ENCODE peak calls at places on chromosomes 16 and 17, in nine cellular contexts. S is gastrocnemius medialis, X is esophagus squamous epithelium, N is GM12878, K is transverse colon, J is endothelial cell of umbilical vein, H is heart left ventricle, F is body of pancreas, Y is stomach. M is an unnamed sample. For H3K36me3 and H3K4me1, the result is how much of the 10 kb centered on the place peaks cover.

GRCh38 chr16:2038359-2039285 is 9.0 kb downstream of the NTHL1 start:
- DNase-seq in Y (no peak), F (no peak), S (no peak), J (no peak), X (no peak), H (peak), N (no peak), K (no peak), M (peak)

GRCh38 chr17:61490540-61490975 is 38.3 kb downstream of the TBX4 start:
- DNase-seq in S (no peak), X (no peak), K (no peak), H (no peak), F (no peak), N (no peak), J (no peak), Y (peak), M (peak)

GRCh38 chr16:85563515-85564276 is 49.4 kb upstream of the GSE1 start:
- DNase-seq in S (no peak), X (no peak), N (no peak), Y (peak), F (peak), K (peak), H (peak), J (peak), M (peak)

GRCh38 chr17:29653995-29654714 is 31.4 kb upstream of the CORO6 start:
- DNase-seq in F (no peak), N (no peak), X (no peak), S (no peak), H (no peak), K (no peak), Y (no peak), J (no peak), M (no peak)

GRCh38 chr17:66567234-66568170 is 265.1 kb downstream of the PRKCA start:
- DNase-seq in K (peak), N (peak), H (peak), S (peak), J (peak), Y (peak), X (no peak), F (peak), M (peak)

GRCh38 chr17:67487506-67487905 is 110.4 kb downstream of the PITPNC1 start:
- DNase-seq in Y (no peak), S (no peak), H (no peak), X (no peak), F (no peak), K (no peak), N (no peak), J (no peak), M (no peak)

GRCh38 chr17:55549140-55549539 is 37.9 kb upstream of the SMIM36 start:
- DNase-seq in X (no peak), N (no peak), Y (no peak), J (no peak), S (no peak), K (no peak), F (no peak), H (no peak), M (no peak)

GRCh38 chr16:15966420-15967222 is 17.2 kb downstream of the ABCC1 start:
- DNase-seq in H (no peak), S (peak), N (no peak), K (no peak), X (no peak), J (peak), F (no peak), Y (no peak), M (no peak)

GRCh38 chr16:59698341-59698979 is 964.3 kb upstream of the GOT2 start:
- DNase-seq in S (no peak), J (peak), F (no peak), Y (no peak), K (no peak), N (no peak), X (no peak), H (no peak), M (no peak)

GRCh38 chr16:29779474-29779873 is 1.4 kb downstream of the ZG16 start:
- DNase-seq in N (no peak), J (no peak), Y (no peak), F (no peak), X (no peak), S (no peak), H (no peak), K (no peak), M (no peak)

GRCh38 chr17:1331708-1332107 is 52.2 kb downstream of the TRARG1 start:
- DNase-seq in K (no peak), H (peak), N (no peak), S (no peak), F (no peak), Y (no peak), J (no peak), X (no peak), M (no peak)

GRCh38 chr17:2904135-2904534 is 107.9 kb downstream of the RAP1GAP2 start:
- DNase-seq in F (peak), K (peak), S (no peak), X (no peak), H (peak), N (no peak), J (no peak), Y (peak), M (no peak)

GRCh38 chr17:67212716-67213417 is 32.1 kb downstream of the HELZ start:
- DNase-seq in S (no peak), H (no peak), Y (no peak), K (no peak), N (no peak), F (no peak), J (no peak), X (no peak), M (no peak)

GRCh38 chr17:43353364-43353763 is 45.4 kb upstream of the ARL4D start:
- DNase-seq in X (no peak), J (no peak), Y (no peak), H (no peak), K (no peak), N (no peak), F (no peak), S (no peak), M (no peak)

GRCh38 chr16:23013484-23013883 is 135.8 kb downstream of the USP31 start:
- DNase-seq in N (no peak), K (no peak), F (no peak), H (no peak), S (no peak), X (no peak), J (peak), Y (no peak), M (no peak)

GRCh38 chr16:14600164-14600563 is 29.9 kb downstream of the PARN start:
- DNase-seq in J (peak), H (no peak), F (no peak), N (no peak), K (no peak), X (no peak), Y (no peak), S (no peak), M (no peak)

GRCh38 chr17:29929006-29929543 is 953 bp downstream of the SSH2 start:
- DNase-seq in K (peak), N (no peak), S (no peak), X (no peak), F (peak), H (no peak), J (peak), Y (peak), M (no peak)

GRCh38 chr17:64920419-64921172 is 1.3 kb upstream of the LRRC37A3 start:
- DNase-seq in K (no peak), Y (no peak), H (no peak), X (no peak), S (no peak), F (no peak), N (no peak), J (no peak), M (no peak)

GRCh38 chr16:1749152-1750117 is 21.9 kb downstream of the NME3 start:
- DNase-seq in H (no peak), F (no peak), J (no peak), N (no peak), Y (no peak), X (no peak), S (no peak), K (no peak), M (peak)

GRCh38 chr17:48598727-48599126 is 5.1 kb upstream of the HOXB5 start:
- DNase-seq in K (no peak), X (no peak), H (no peak), N (no peak), S (no peak), Y (no peak), F (no peak), J (no peak), M (no peak)

GRCh38 chr17:48596735-48597491 is 3.3 kb upstream of the HOXB5 start:
- DNase-seq in J (no peak), Y (no peak), S (no peak), N (no peak), F (no peak), K (no peak), X (no peak), H (no peak), M (no peak)

GRCh38 chr17:48597492-48597774 is 3.9 kb upstream of the HOXB5 start:
- DNase-seq in N (no peak), K (no peak), F (no peak), J (no peak), X (no peak), S (no peak), Y (no peak), H (no peak), M (no peak)

GRCh38 chr17:48599373-48599772 is 5.4 kb downstream of the HOXB6 start:
- DNase-seq in S (no peak), H (no peak), K (no peak), Y (no peak), X (no peak), F (no peak), N (no peak), J (no peak), M (no peak)

GRCh38 chr17:48597775-48598631 is 4.4 kb upstream of the HOXB5 start:
- DNase-seq in S (no peak), Y (peak), N (no peak), F (peak), J (peak), K (peak), X (no peak), H (peak), M (no peak)
- TF ChIP-seq POLR2A in S (no peak), Y (no peak), N (no peak), F (peak), J (peak), K (peak), X (no peak), H (peak), M (no peak)

DNA sequence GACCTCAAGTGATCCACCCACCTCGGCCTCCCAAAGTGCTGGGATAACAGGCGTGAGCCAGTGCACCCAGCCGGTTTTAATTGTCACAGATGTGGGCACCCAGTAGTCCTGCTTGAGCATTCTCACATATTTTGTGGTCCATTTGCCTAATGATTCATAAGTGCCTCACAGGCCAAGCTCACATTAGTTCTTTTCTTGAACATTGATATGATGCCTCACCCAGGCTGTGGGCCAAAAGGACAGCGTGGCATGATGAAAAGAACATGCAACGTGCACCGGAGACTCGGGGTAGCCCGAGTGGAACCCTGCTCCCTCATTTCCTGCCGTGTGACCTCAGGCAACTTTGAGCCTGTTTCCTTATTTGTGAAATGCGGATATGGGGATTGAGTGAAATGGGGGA is 181.9 kb downstream of the SNX29 start:
- DNase-seq in Y (no peak), K (no peak), F (no peak), S (no peak), N (no peak), H (no peak), X (no peak), J (no peak), M (no peak)
- H3K36me3 ChIP-seq in Y (under half), K (under half), F (under half), S (under half), N (under half), H (under half), X (under half), J (under half), M (under half)

GRCh38 chr17:35044181-35044580 is 19.3 kb downstream of the RFFL start:
- DNase-seq in F (peak), N (no peak), J (no peak), S (no peak), X (no peak), K (no peak), H (no peak), Y (no peak), M (no peak)
- H3K4me1 ChIP-seq in F (under half), N (under half), J (under half), S (under half), X (under half), K (under half), H (under half), Y (under half), M (under half)

GRCh38 chr16:69310479-69311114 is 553 bp upstream of the VPS4A start:
- DNase-seq in N (no peak), X (no peak), J (no peak), K (no peak), F (no peak), S (no peak), Y (no peak), H (no peak), M (peak)

GRCh38 chr16:69309316-69309715 is 1.8 kb upstream of the VPS4A start:
- DNase-seq in F (no peak), J (peak), Y (no peak), X (no peak), S (no peak), H (no peak), N (no peak), K (no peak), M (no peak)

GRCh38 chr16:69313469-69313868 is 2.3 kb downstream of the VPS4A start:
- DNase-seq in F (no peak), X (no peak), N (no peak), S (no peak), Y (no peak), J (no peak), K (no peak), H (no peak), M (no peak)

GRCh38 chr16:69311533-69312388 is 611 bp downstream of the VPS4A start:
- DNase-seq in N (no peak), X (no peak), S (no peak), H (no peak), K (peak), Y (peak), F (peak), J (no peak), M (peak)

GRCh38 chr16:69311115-69311532 is at the start of gene VPS4A:
- DNase-seq in N (peak), X (peak), S (peak), Y (peak), F (peak), K (peak), J (peak), H (peak), M (peak)
- TF ChIP-seq POLR2A in N (peak), X (no peak), S (peak), Y (no peak), F (peak), K (no peak), J (peak), H (peak), M (peak)

GRCh38 chr17:76561799-76562268 is 22.0 kb downstream of the PRCD start:
- DNase-seq in H (no peak), Y (no peak), K (no peak), X (no peak), J (peak), S (no peak), N (no peak), F (no peak), M (no peak)

GRCh38 chr17:76558210-76559095 is 18.6 kb downstream of the PRCD start:
- DNase-seq in F (no peak), Y (no peak), H (no peak), J (peak), X (no peak), K (no peak), S (no peak), N (no peak), M (no peak)

GRCh38 chr17:76561332-76561731 is 21.5 kb downstream of the PRCD start:
- DNase-seq in K (no peak), J (peak), X (no peak), S (no peak), F (no peak), Y (no peak), H (no peak), N (no peak), M (no peak)

GRCh38 chr17:76560877-76561221 is 21.0 kb downstream of the PRCD start:
- DNase-seq in S (no peak), X (no peak), H (no peak), J (no peak), N (no peak), K (no peak), F (no peak), Y (no peak), M (no peak)

GRCh38 chr17:76560036-76560876 is 20.4 kb downstream of the PRCD start:
- DNase-seq in S (no peak), H (no peak), Y (no peak), N (no peak), F (no peak), K (no peak), X (no peak), J (no peak), M (no peak)
- H3K36me3 ChIP-seq in S (under half), H (under half), Y (under half), N (under half), F (under half), K (under half), X (under half), J (under half), M (under half)

DNA sequence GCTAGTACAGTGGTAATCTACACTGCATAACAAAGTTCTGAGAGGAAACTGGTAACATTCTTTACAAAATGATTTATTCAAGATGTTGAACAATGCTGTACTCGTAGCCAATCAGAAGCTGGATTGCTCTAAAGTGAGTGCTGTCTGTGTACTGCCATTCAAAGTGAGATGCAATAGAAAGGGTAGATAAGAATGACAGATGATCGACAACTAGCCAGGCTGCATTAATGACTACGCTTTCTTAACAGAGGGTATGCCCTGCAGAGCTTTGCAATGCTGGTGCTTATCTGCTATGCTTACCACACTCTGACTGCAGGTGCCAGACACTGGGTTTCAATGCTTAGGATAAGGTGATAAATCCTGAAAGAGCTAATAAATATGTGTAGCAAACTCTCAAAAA is 46.1 kb upstream of the SLC25A19 start:
- DNase-seq in S (no peak), K (no peak), X (no peak), Y (no peak), N (no peak), J (no peak), H (no peak), F (no peak), M (no peak)
- H3K4me1 ChIP-seq in S (under half), K (under half), X (under half), Y (under half), N (under half), J (under half), H (under half), F (under half), M (under half)

DNA sequence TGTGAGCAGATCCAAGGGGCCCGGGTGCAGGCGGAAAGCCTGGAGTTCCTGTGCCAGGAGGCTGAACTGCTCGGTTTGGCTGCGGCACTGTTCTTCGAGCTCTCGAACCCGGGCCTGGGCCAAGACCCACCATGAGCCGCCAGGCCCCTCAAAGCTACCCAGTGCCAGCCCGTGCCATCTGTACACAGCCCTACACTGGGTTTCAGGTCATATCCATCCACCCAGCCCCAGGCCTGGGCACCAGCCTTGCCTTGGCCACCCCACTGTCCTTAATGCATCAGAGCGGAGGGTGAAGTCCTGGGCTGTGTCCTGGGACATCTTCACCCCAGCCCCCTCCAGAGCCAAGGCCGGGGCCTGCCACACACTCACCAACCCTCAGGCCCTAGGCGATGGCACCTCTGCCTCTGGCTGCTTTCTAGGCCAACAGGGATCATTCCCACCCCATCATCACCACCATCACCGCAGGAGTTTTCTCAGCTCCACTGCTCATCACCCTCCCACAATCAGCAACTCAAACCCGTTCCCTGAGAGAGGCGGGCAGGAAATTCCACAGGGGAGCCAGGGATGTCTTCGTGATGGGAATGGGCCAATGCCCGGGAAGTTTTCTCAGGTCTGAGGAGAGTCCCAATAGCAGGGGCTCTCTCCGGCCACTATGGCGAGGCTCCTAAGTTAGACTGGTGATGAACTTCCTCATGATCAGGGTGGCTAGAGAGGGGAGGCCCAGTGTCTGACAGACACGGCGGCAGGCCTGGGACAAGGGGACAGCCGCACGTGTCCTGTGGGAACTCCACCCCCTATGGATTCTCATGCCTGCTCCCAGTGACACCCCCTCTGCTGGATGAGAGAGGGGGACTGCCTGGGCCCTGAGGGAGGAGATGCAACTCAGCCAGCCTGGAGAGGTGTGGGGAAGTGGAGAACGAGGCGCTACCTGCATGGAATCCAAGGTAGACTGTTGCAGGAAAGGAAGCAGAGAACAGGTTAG is 9.1 kb downstream of the TSPOAP1 start:
- DNase-seq in K (no peak), J (no peak), S (no peak), F (no peak), Y (no peak), H (peak), X (no peak), N (no peak), M (peak)
- TF ChIP-seq POLR2A in K (no peak), J (no peak), S (no peak), F (no peak), Y (no peak), H (no peak), X (no peak), N (no peak), M (no peak)